ENCODE peak calls at places on chromosomes 7 and 10, in nine cellular contexts. One of them, this sample, is unnamed.

GRCh38 chr7:108630002-108630401 is 60.3 kb downstream of the DNAJB9 start:
- DNase-seq in activated CD4-positive, CD25-positive, alpha-beta regulatory T cell: no peak
- DNase-seq in GM06990: no peak
- DNase-seq in aorta: no peak
- DNase-seq in suprapubic skin: no peak
- DNase-seq in T-helper 1 cell: no peak
- DNase-seq in Right ventricle myocardium superior: peak; percentile 34
- DNase-seq in bronchial epithelial cell: no peak
- DNase-seq in H54: no peak
- DNase-seq in this sample: no peak

GRCh38 chr7:137480401-137480800 is 136.9 kb upstream of the PTN start:
- DNase-seq in suprapubic skin: no peak
- DNase-seq in aorta: no peak
- DNase-seq in T-helper 1 cell: no peak
- DNase-seq in H54: no peak
- DNase-seq in GM06990: no peak
- DNase-seq in activated CD4-positive, CD25-positive, alpha-beta regulatory T cell: no peak
- DNase-seq in bronchial epithelial cell: no peak
- DNase-seq in Right ventricle myocardium superior: no peak
- DNase-seq in this sample: no peak

GRCh38 chr10:11080564-11080984 is 62.9 kb downstream of the CELF2 start:
- DNase-seq in GM06990: peak; percentile 40
- DNase-seq in bronchial epithelial cell: no peak
- DNase-seq in activated CD4-positive, CD25-positive, alpha-beta regulatory T cell: no peak
- DNase-seq in H54: no peak
- DNase-seq in aorta: no peak
- DNase-seq in suprapubic skin: no peak
- DNase-seq in T-helper 1 cell: no peak
- DNase-seq in Right ventricle myocardium superior: no peak
- DNase-seq in this sample: no peak

GRCh38 chr10:132836832-132837540 is 51.0 kb upstream of the NKX6-2 start:
- DNase-seq in bronchial epithelial cell: no peak
- DNase-seq in T-helper 1 cell: no peak
- DNase-seq in suprapubic skin: peak; percentile 33
- DNase-seq in H54: peak; percentile 56
- DNase-seq in activated CD4-positive, CD25-positive, alpha-beta regulatory T cell: peak; percentile 13
- DNase-seq in aorta: peak; percentile 38
- DNase-seq in Right ventricle myocardium superior: no peak
- DNase-seq in GM06990: no peak
- DNase-seq in this sample: peak; percentile 49

GRCh38 chr7:81887098-81887497 is 117.3 kb upstream of the HGF start:
- DNase-seq in T-helper 1 cell: no peak
- DNase-seq in GM06990: peak; percentile 43
- DNase-seq in H54: no peak
- DNase-seq in aorta: no peak
- DNase-seq in activated CD4-positive, CD25-positive, alpha-beta regulatory T cell: no peak
- DNase-seq in Right ventricle myocardium superior: no peak
- DNase-seq in bronchial epithelial cell: no peak
- DNase-seq in suprapubic skin: no peak
- DNase-seq in this sample: no peak

GRCh38 chr7:111931016-111931517 is 275.1 kb downstream of the DOCK4 start:
- DNase-seq in aorta: no peak
- DNase-seq in activated CD4-positive, CD25-positive, alpha-beta regulatory T cell: no peak
- DNase-seq in Right ventricle myocardium superior: no peak
- DNase-seq in T-helper 1 cell: no peak
- DNase-seq in suprapubic skin: no peak
- DNase-seq in H54: no peak
- DNase-seq in bronchial epithelial cell: peak; percentile 33
- DNase-seq in GM06990: no peak
- DNase-seq in this sample: no peak

GRCh38 chr10:79209340-79209739 is 137.9 kb upstream of the PPIF start:
- DNase-seq in bronchial epithelial cell: no peak
- DNase-seq in aorta: no peak
- DNase-seq in H54: no peak
- DNase-seq in suprapubic skin: no peak
- DNase-seq in T-helper 1 cell: no peak
- DNase-seq in GM06990: no peak
- DNase-seq in Right ventricle myocardium superior: no peak
- DNase-seq in activated CD4-positive, CD25-positive, alpha-beta regulatory T cell: no peak
- DNase-seq in this sample: no peak

GRCh38 chr10:22681301-22681700 is 33.1 kb downstream of the PIP4K2A start:
- DNase-seq in activated CD4-positive, CD25-positive, alpha-beta regulatory T cell: no peak
- DNase-seq in Right ventricle myocardium superior: no peak
- DNase-seq in T-helper 1 cell: no peak
- DNase-seq in H54: no peak
- DNase-seq in aorta: no peak
- DNase-seq in suprapubic skin: no peak
- DNase-seq in GM06990: no peak
- DNase-seq in bronchial epithelial cell: no peak
- DNase-seq in this sample: peak; percentile 27

GRCh38 chr10:79096514-79096913 is 27.7 kb downstream of the ZMIZ1 start:
- DNase-seq in activated CD4-positive, CD25-positive, alpha-beta regulatory T cell: no peak
- DNase-seq in bronchial epithelial cell: no peak
- DNase-seq in suprapubic skin: no peak
- DNase-seq in Right ventricle myocardium superior: no peak
- DNase-seq in H54: no peak
- DNase-seq in T-helper 1 cell: no peak
- DNase-seq in aorta: no peak
- DNase-seq in GM06990: no peak
- DNase-seq in this sample: no peak

GRCh38 chr10:47403401-47404318 is 19.6 kb upstream of the ZNF488 start:
- DNase-seq in suprapubic skin: peak; percentile 51
- DNase-seq in aorta: no peak
- DNase-seq in H54: no peak
- DNase-seq in activated CD4-positive, CD25-positive, alpha-beta regulatory T cell: no peak
- DNase-seq in Right ventricle myocardium superior: no peak
- DNase-seq in bronchial epithelial cell: no peak
- DNase-seq in GM06990: no peak
- DNase-seq in T-helper 1 cell: no peak
- DNase-seq in this sample: no peak

GRCh38 chr7:91306266-91306665 is 42.0 kb downstream of the FZD1 start:
- DNase-seq in H54: no peak
- DNase-seq in bronchial epithelial cell: peak; percentile 34
- DNase-seq in suprapubic skin: no peak
- DNase-seq in aorta: no peak
- DNase-seq in Right ventricle myocardium superior: no peak
- DNase-seq in GM06990: no peak
- DNase-seq in T-helper 1 cell: no peak
- DNase-seq in activated CD4-positive, CD25-positive, alpha-beta regulatory T cell: no peak
- DNase-seq in this sample: no peak

GRCh38 chr10:77432398-77432797 is 205.2 kb downstream of the KCNMA1 start:
- DNase-seq in bronchial epithelial cell: no peak
- DNase-seq in aorta: no peak
- DNase-seq in Right ventricle myocardium superior: no peak
- DNase-seq in H54: no peak
- DNase-seq in activated CD4-positive, CD25-positive, alpha-beta regulatory T cell: no peak
- DNase-seq in GM06990: no peak
- DNase-seq in suprapubic skin: no peak
- DNase-seq in T-helper 1 cell: no peak
- DNase-seq in this sample: no peak

GRCh38 chr10:77844713-77845454 is 81.7 kb downstream of the DLG5 start:
- DNase-seq in bronchial epithelial cell: peak; percentile 89
- DNase-seq in aorta: no peak
- DNase-seq in T-helper 1 cell: no peak
- DNase-seq in suprapubic skin: no peak
- DNase-seq in Right ventricle myocardium superior: no peak
- DNase-seq in GM06990: no peak
- DNase-seq in H54: peak; percentile 96
- DNase-seq in activated CD4-positive, CD25-positive, alpha-beta regulatory T cell: no peak
- DNase-seq in this sample: no peak

GRCh38 chr10:78349165-78349516 is 315.5 kb downstream of the RPS24 start:
- DNase-seq in Right ventricle myocardium superior: peak; percentile 61
- DNase-seq in activated CD4-positive, CD25-positive, alpha-beta regulatory T cell: no peak
- DNase-seq in aorta: no peak
- DNase-seq in suprapubic skin: peak; percentile 32
- DNase-seq in H54: no peak
- DNase-seq in T-helper 1 cell: no peak
- DNase-seq in bronchial epithelial cell: no peak
- DNase-seq in GM06990: no peak
- DNase-seq in this sample: no peak

GRCh38 chr10:107733731-107734130 is 569.2 kb upstream of the SORCS1 start:
- DNase-seq in bronchial epithelial cell: no peak
- DNase-seq in Right ventricle myocardium superior: no peak
- DNase-seq in T-helper 1 cell: no peak
- DNase-seq in GM06990: no peak
- DNase-seq in activated CD4-positive, CD25-positive, alpha-beta regulatory T cell: no peak
- DNase-seq in aorta: no peak
- DNase-seq in suprapubic skin: no peak
- DNase-seq in H54: no peak
- DNase-seq in this sample: no peak

GRCh38 chr10:305034-305433 is 169.8 kb downstream of the ZMYND11 start:
- DNase-seq in Right ventricle myocardium superior: no peak
- DNase-seq in H54: no peak
- DNase-seq in activated CD4-positive, CD25-positive, alpha-beta regulatory T cell: no peak
- DNase-seq in suprapubic skin: no peak
- DNase-seq in aorta: no peak
- DNase-seq in T-helper 1 cell: no peak
- DNase-seq in GM06990: no peak
- DNase-seq in bronchial epithelial cell: no peak
- DNase-seq in this sample: no peak

GRCh38 chr10:113060221-113061053 is 110.4 kb downstream of the TCF7L2 start:
- DNase-seq in activated CD4-positive, CD25-positive, alpha-beta regulatory T cell: no peak
- DNase-seq in aorta: peak; percentile 80
- DNase-seq in GM06990: no peak
- DNase-seq in Right ventricle myocardium superior: peak; percentile 86
- DNase-seq in H54: no peak
- DNase-seq in suprapubic skin: no peak
- DNase-seq in bronchial epithelial cell: no peak
- DNase-seq in T-helper 1 cell: no peak
- DNase-seq in this sample: no peak

GRCh38 chr7:152565731-152566130 is 110.2 kb downstream of the XRCC2 start:
- DNase-seq in aorta: no peak
- DNase-seq in T-helper 1 cell: no peak
- DNase-seq in H54: no peak
- DNase-seq in bronchial epithelial cell: no peak
- DNase-seq in GM06990: no peak
- DNase-seq in suprapubic skin: no peak
- DNase-seq in activated CD4-positive, CD25-positive, alpha-beta regulatory T cell: no peak
- DNase-seq in Right ventricle myocardium superior: no peak
- DNase-seq in this sample: no peak

GRCh38 chr10:53808677-53809076 is 992.4 kb downstream of the PCDH15 start:
- DNase-seq in GM06990: no peak
- DNase-seq in bronchial epithelial cell: no peak
- DNase-seq in aorta: no peak
- DNase-seq in H54: no peak
- DNase-seq in activated CD4-positive, CD25-positive, alpha-beta regulatory T cell: no peak
- DNase-seq in suprapubic skin: no peak
- DNase-seq in T-helper 1 cell: no peak
- DNase-seq in Right ventricle myocardium superior: no peak
- DNase-seq in this sample: no peak

GRCh38 chr10:68636335-68636734 is 76.2 kb downstream of the TET1 start:
- DNase-seq in Right ventricle myocardium superior: no peak
- DNase-seq in GM06990: no peak
- DNase-seq in suprapubic skin: no peak
- DNase-seq in bronchial epithelial cell: no peak
- DNase-seq in H54: no peak
- DNase-seq in T-helper 1 cell: no peak
- DNase-seq in aorta: no peak
- DNase-seq in activated CD4-positive, CD25-positive, alpha-beta regulatory T cell: no peak
- DNase-seq in this sample: no peak